ENCODE peak calls at places on chromosomes 16 and 17, in eight cellular contexts. C, S, F, L, D, R, P and J are unnamed samples.

GRCh38 chr17:51454456-51454978 is 194.2 kb downstream of the UTP18 start:
- DNase-seq in C (no peak), S (no peak), F (no peak), L (no peak), D (no peak), R (no peak), P (no peak), J (no peak)

GRCh38 chr16:21950782-21951521 is 2.2 kb upstream of the UQCRC2 start:
- DNase-seq in C (no peak), S (no peak), F (no peak), L (no peak), D (no peak), R (no peak), P (no peak), J (no peak)

GRCh38 chr16:27867122-27868110 is 196.1 kb downstream of the GSG1L start:
- DNase-seq in C (peak), S (no peak), F (peak), L (no peak), D (peak), R (no peak), P (peak), J (peak)

GRCh38 chr17:65593092-65593869 is 31.8 kb upstream of the AXIN2 start:
- DNase-seq in C (no peak), S (no peak), F (no peak), L (no peak), D (no peak), R (no peak), P (no peak), J (no peak)

GRCh38 chr16:30902070-30902972 is 5.9 kb downstream of the CTF1 start:
- DNase-seq in C (peak), S (peak), F (peak), L (no peak), D (peak), R (peak), P (peak), J (no peak)

GRCh38 chr17:44279586-44280344 is 11.8 kb upstream of the SLC4A1 start:
- DNase-seq in C (peak), S (peak), F (peak), L (peak), D (peak), R (peak), P (peak), J (no peak)

GRCh38 chr16:10408824-10409381 is 23.0 kb downstream of the ATF7IP2 start:
- DNase-seq in C (no peak), S (no peak), F (no peak), L (no peak), D (no peak), R (no peak), P (no peak), J (no peak)

GRCh38 chr16:27841911-27842310 is 221.6 kb downstream of the GSG1L start:
- DNase-seq in C (no peak), S (peak), F (no peak), L (no peak), D (no peak), R (no peak), P (no peak), J (peak)

GRCh38 chr16:67268136-67268579 is 11.2 kb upstream of the PLEKHG4 start:
- DNase-seq in C (peak), S (peak), F (no peak), L (no peak), D (peak), R (no peak), P (peak), J (no peak)

GRCh38 chr16:943971-944370 is 26.8 kb downstream of the LMF1 start:
- DNase-seq in C (no peak), S (no peak), F (no peak), L (no peak), D (no peak), R (no peak), P (no peak), J (no peak)

GRCh38 chr17:34226011-34226410 is 29.1 kb upstream of the CCL2 start:
- DNase-seq in C (no peak), S (no peak), F (no peak), L (no peak), D (no peak), R (no peak), P (no peak), J (no peak)

GRCh38 chr17:8022358-8023038 is 16.4 kb upstream of the ALOX15B start:
- DNase-seq in C (no peak), S (peak), F (no peak), L (no peak), D (no peak), R (no peak), P (no peak), J (peak)

GRCh38 chr16:82074019-82074558 is 39.0 kb downstream of the HSD17B2 start:
- DNase-seq in C (no peak), S (no peak), F (no peak), L (no peak), D (no peak), R (no peak), P (no peak), J (no peak)

GRCh38 chr16:86020971-86021370 is 122.0 kb downstream of the IRF8 start:
- DNase-seq in C (no peak), S (peak), F (no peak), L (no peak), D (no peak), R (no peak), P (no peak), J (no peak)

GRCh38 chr16:47056704-47057630 is 83.5 kb upstream of the DNAJA2 start:
- DNase-seq in C (no peak), S (peak), F (no peak), L (no peak), D (no peak), R (no peak), P (no peak), J (no peak)

GRCh38 chr16:83813818-83814653 is 6.3 kb downstream of the HSBP1 start:
- DNase-seq in C (no peak), S (no peak), F (peak), L (peak), D (no peak), R (peak), P (peak), J (peak)

GRCh38 chr17:45307290-45308015 is 9.4 kb downstream of the MAP3K14 start:
- DNase-seq in C (no peak), S (no peak), F (no peak), L (no peak), D (no peak), R (peak), P (peak), J (no peak)

GRCh38 chr17:76540381-76541300 is 797 bp downstream of the PRCD start:
- DNase-seq in C (peak), S (peak), F (peak), L (peak), D (peak), R (peak), P (peak), J (peak)

GRCh38 chr16:17424771-17425170 is 46.0 kb downstream of the XYLT1 start:
- DNase-seq in C (no peak), S (no peak), F (no peak), L (no peak), D (no peak), R (no peak), P (no peak), J (no peak)

GRCh38 chr17:74715144-74715543 is 2.4 kb upstream of the CD300LF start:
- DNase-seq in C (peak), S (no peak), F (no peak), L (no peak), D (no peak), R (no peak), P (no peak), J (no peak)

GRCh38 chr16:75927824-75928223 is 201.5 kb upstream of the CPHXL start:
- DNase-seq in C (no peak), S (no peak), F (no peak), L (no peak), D (no peak), R (no peak), P (no peak), J (no peak)

DNA sequence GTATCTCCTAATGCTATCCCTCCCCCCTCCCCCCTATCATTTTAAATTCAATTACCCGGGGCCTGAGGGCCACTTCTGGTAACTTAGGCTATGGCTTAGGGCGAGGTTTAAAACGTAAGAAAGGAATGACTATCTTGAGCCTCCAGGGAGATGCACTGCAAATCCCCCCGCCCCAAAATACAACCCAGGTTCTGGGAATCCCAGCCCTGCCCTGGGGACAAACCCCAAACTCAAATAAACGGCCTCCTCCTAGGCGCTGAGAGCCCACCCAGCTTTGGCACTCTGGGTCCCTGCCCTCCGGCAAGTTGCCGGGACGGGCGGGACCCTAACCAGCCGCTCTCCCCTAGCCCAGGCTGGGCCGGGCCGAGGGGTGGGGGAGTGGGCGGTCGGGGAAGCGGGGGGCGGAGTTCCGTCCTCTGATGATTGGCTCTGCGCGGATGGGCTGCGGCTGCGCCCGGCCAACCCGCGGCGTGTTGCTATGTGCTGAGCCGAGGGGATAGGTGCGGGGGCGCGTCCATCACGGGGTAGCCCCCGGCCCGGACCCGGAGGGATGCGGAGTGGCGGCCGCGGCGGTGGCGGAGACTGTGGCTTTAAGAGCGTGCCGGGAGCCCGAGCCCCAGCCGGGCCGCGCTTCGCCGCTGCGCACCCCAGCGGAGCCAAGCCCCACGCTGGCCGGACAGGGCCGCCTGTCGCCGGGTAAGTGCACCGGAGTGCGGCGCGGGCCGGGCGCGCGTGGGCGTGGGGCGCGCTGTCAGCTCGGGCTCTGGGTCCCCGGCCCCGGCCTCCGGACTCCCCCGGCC is at the start of gene YPEL2:
- DNase-seq in C (peak), S (peak), F (peak), L (peak), D (peak), R (peak), P (peak), J (peak)
- TF ChIP-seq POLR2A in C (no peak), S (peak), F (peak), L (peak), D (peak), R (peak), P (peak), J (no peak)

DNA sequence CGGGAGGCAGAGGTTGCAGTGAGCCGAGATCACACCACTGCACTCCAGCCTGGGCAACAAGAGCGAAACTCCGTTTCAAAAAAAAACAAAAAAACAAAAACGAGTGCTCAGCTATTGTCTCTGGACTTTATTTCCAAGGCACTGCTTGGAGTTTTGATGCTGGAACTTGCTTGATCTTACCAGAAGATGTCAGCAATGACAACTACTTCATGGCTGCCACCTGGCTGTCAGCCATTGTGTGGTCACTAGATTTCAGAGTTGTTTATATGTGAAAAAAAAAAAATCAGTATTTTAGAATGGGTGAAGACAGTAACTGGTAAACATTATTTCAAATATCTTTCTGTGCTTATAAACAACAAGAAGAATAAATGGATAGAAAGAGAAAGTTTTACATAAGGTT is 26.3 kb upstream of the OR4D1 start:
- DNase-seq in C (no peak), S (no peak), F (no peak), L (no peak), D (no peak), R (no peak), P (no peak), J (no peak)
- TF ChIP-seq CTCF in C (no peak), S (no peak), F (peak), L (no peak), D (no peak), R (no peak), P (no peak), J (no peak)

GRCh38 chr17:80922580-80923160 is 69.0 kb upstream of the CHMP6 start:
- DNase-seq in C (no peak), S (peak), F (no peak), L (no peak), D (no peak), R (no peak), P (no peak), J (no peak)
- TF ChIP-seq POLR2A in C (no peak), S (no peak), F (no peak), L (no peak), D (no peak), R (no peak), P (no peak), J (no peak)

GRCh38 chr17:81095608-81095888 is 60.6 kb downstream of the BAIAP2 start:
- DNase-seq in C (no peak), S (no peak), F (no peak), L (no peak), D (no peak), R (no peak), P (no peak), J (no peak)

GRCh38 chr17:81097943-81098308 is 63.0 kb downstream of the BAIAP2 start:
- DNase-seq in C (no peak), S (peak), F (no peak), L (no peak), D (no peak), R (peak), P (no peak), J (no peak)

GRCh38 chr17:81096741-81097133 is 61.8 kb downstream of the BAIAP2 start:
- DNase-seq in C (no peak), S (no peak), F (no peak), L (no peak), D (no peak), R (peak), P (no peak), J (no peak)

GRCh38 chr17:81094744-81095607 is 60.0 kb downstream of the BAIAP2 start:
- DNase-seq in C (peak), S (peak), F (peak), L (peak), D (peak), R (peak), P (peak), J (peak)

GRCh38 chr17:81097134-81097942 is 62.4 kb downstream of the BAIAP2 start:
- DNase-seq in C (peak), S (peak), F (peak), L (peak), D (peak), R (peak), P (peak), J (peak)
- TF ChIP-seq CTCF in C (peak), S (peak), F (peak), L (peak), D (peak), R (peak), P (peak), J (no peak)

DNA sequence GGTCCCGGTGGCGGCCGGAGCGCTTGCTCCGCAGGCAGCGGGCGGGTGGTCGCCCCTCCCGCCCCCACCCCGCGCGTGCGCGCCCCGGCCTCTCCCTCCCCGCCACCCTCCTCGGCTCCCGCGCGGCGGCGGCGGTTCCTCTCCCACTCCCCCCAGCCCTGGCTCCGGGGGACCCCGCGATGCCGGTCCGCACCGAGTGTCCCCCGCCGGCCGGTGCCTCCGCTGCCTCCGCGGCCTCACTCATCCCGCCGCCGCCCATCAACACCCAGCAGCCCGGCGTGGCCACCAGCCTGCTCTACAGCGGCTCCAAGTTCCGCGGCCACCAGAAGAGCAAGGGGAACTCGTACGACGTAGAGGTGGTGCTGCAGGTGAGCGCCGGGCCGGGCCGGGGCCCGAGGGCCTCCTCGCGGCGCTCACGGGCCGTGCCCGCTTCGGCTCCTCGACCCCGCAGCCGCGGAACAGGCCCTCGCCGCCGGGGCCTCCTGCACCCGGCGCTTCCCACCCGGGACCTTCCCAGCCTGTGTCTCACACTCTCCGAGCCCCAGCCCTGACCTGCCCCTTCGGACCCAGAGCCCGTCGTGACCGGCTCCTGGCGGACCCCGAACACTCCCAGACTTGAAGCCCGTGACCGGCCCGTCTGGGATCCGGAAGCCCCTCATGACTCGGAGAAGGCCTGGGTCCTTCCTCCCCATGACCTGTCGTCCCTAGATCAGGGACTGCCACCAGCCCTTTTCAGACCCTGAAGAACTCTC is 503 bp downstream of the GID4 start:
- DNase-seq in C (peak), S (peak), F (no peak), L (peak), D (peak), R (peak), P (peak), J (no peak)
- TF ChIP-seq POLR2A in C (no peak), S (no peak), F (no peak), L (no peak), D (no peak), R (no peak), P (no peak), J (no peak)

GRCh38 chr17:28714281-28714680 is 2.6 kb upstream of the PROCA1 start:
- DNase-seq in C (no peak), S (no peak), F (no peak), L (no peak), D (no peak), R (no peak), P (no peak), J (no peak)
- TF ChIP-seq CTCF in C (no peak), S (no peak), F (no peak), L (no peak), D (no peak), R (no peak), P (no peak), J (no peak)

DNA sequence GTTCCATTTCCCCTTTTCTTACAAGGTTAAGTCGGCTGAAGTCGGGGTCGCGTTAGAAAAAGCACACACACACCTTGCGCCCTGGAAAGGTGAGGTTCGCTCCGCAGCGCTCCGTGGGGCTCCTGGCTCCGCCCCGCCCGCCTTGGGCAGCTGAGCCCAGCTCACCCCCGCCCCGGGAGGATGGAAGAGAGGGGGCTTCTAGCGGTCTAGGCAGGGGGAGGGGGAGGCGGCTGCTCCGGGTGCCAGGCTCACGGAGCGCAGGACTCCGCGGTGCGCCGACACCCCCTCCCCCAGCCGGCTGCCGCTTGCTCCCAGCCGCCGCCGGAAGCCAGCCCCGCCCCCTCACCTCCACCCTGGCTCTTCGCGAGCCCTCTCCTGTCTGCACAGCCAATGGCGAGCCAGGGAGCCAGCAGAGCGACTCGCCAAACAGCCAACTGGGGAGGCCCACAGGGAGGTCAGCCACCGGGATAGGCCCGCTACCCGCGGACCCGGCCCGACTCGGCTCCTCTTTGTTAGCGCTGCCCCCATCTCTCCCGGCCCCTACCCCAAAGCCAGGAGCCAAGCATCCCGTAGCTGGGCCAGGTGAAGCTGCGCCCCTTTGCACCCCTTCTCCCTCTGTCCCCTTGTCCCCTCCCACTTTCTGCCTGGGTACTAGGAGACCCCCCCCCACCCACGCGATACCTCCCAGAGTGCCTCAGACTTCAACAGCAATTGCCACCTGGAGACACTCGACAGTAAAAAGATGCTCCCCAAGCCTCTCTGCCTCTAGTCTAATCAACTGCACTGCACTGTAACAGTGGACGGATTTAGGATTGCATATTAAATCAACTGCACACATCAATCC is 30.2 kb downstream of the FAM222B start:
- DNase-seq in C (peak), S (peak), F (peak), L (peak), D (peak), R (peak), P (peak), J (peak)
- TF ChIP-seq POLR2A in C (no peak), S (no peak), F (peak), L (peak), D (no peak), R (peak), P (peak), J (no peak)